ENCODE peak calls at places on chromosomes 4 and X, in seven cellular contexts. N, V, Q, E, O, T and W are unnamed samples. For H3K4me1, the result is how much of the 10 kb centered on the place peaks cover.

GRCh38 chr4:109078724-109079123 is 223.7 kb downstream of the COL25A1 start:
- DNase-seq in N (no peak), V (no peak), Q (no peak), E (no peak), O (no peak), T (no peak), W (no peak)

GRCh38 chr4:181569553-181569952 is 673.6 kb upstream of the TENM3 start:
- DNase-seq in N (no peak), V (no peak), Q (peak), E (peak), O (no peak), T (no peak), W (no peak)

GRCh38 chr4:128869801-128870509 is 60.5 kb downstream of the JADE1 start:
- DNase-seq in N (no peak), V (no peak), Q (no peak), E (no peak), O (no peak), T (no peak), W (no peak)

GRCh38 chr4:98377626-98378025 is 116.4 kb downstream of the RAP1GDS1 start:
- DNase-seq in N (no peak), V (no peak), Q (no peak), E (no peak), O (no peak), T (no peak), W (no peak)

GRCh38 chr4:6178757-6179156 is 21.6 kb downstream of the JAKMIP1 start:
- DNase-seq in N (no peak), V (no peak), Q (no peak), E (no peak), O (no peak), T (no peak), W (no peak)

GRCh38 chr4:6263541-6264540 is 5.8 kb upstream of the WFS1 start:
- DNase-seq in N (no peak), V (peak), Q (no peak), E (no peak), O (peak), T (peak), W (peak)

GRCh38 chr4:111697176-111697962 is 447.9 kb upstream of the FAM241A start:
- DNase-seq in N (no peak), V (no peak), Q (no peak), E (no peak), O (no peak), T (no peak), W (no peak)

GRCh38 chr4:39085891-39086290 is 23.9 kb downstream of the KLHL5 start:
- DNase-seq in N (no peak), V (no peak), Q (no peak), E (no peak), O (no peak), T (no peak), W (no peak)

GRCh38 chr4:26048378-26048882 is 134.4 kb downstream of the SMIM20 start:
- DNase-seq in N (peak), V (no peak), Q (no peak), E (no peak), O (no peak), T (peak), W (no peak)

DNA sequence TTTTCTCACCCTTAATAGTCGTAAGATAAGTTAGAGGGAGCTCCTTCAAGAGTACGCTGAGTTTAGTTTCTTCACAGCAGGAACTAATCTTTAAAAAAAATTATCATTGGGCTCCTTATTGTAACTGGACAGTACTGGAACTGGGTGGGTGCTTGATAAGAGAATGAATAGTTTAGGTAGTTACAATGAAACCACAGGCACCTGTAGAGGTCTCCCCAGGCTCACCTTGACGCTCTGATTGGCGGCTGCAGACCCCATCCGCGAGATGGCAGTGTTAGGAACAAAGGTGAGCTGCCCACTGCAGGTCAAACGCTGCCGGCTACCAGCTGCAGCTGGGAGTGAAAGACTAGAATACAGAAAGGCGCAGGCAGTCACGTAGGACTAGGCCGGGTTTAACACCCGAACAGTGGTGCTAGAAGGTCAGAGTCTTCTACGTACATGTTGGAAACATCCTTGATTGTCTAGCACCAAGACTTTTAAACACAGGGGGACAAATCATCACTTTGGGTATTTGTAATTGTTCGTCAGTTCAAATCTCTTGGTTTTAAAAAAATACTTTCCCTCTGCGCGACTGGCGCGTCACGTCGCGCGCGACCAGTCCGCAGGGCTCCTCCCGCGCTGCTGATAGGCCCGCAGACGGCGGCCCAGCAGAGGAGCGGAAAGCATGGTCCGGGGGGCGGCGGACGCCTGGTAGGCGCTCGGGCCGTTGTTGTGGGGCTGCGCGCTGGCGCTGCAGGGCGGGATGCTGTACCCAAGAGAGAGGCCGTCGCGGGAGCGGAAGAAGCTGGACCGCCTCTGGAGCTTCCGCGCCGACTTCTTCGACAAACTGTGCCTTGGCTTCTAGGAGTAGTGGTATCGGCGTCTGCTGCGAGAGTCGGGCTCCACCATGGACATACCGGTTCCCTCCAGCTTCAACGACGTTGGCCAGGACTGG is 45.6 kb downstream of the SMARCA5 start:
- DNase-seq in N (peak), V (peak), Q (peak), E (no peak), O (peak), T (peak), W (peak)
- TF ChIP-seq POLR2A in N (no peak), V (peak), Q (no peak), E (no peak), O (no peak), T (peak), W (peak)

GRCh38 chr4:82371398-82371972 is 2.3 kb downstream of the HNRNPD start:
- DNase-seq in N (no peak), V (no peak), Q (no peak), E (no peak), O (no peak), T (no peak), W (no peak)
- H3K4me1 ChIP-seq in N (half or more), V (half or more), Q (under half), E (under half), O (half or more), T (half or more), W (half or more)

GRCh38 chrX:44871114-44871645 is 1.8 kb upstream of the KDM6A start:
- DNase-seq in N (no peak), V (no peak), Q (no peak), E (no peak), O (no peak), T (peak), W (no peak)

GRCh38 chrX:44872319-44872816 is 620 bp upstream of the KDM6A start:
- DNase-seq in N (peak), V (no peak), Q (peak), E (no peak), O (peak), T (peak), W (peak)

GRCh38 chrX:44873415-44874270 is 655 bp downstream of the KDM6A start:
- DNase-seq in N (peak), V (peak), Q (no peak), E (no peak), O (peak), T (peak), W (peak)

GRCh38 chrX:44874481-44875184 is 1.6 kb downstream of the KDM6A start:
- DNase-seq in N (no peak), V (no peak), Q (peak), E (no peak), O (no peak), T (peak), W (peak)

GRCh38 chrX:44872817-44873414 is at the start of gene KDM6A:
- DNase-seq in N (peak), V (peak), Q (peak), E (peak), O (peak), T (peak), W (peak)
- TF ChIP-seq POLR2A in N (peak), V (peak), Q (no peak), E (peak), O (peak), T (peak), W (peak)

GRCh38 chrX:71622347-71623104 is 4.2 kb upstream of the CXCR3 start:
- DNase-seq in N (peak), V (no peak), Q (peak), E (peak), O (peak), T (peak), W (peak)

GRCh38 chrX:71625471-71625870 is 7.2 kb upstream of the CXCR3 start:
- DNase-seq in N (no peak), V (no peak), Q (no peak), E (no peak), O (no peak), T (no peak), W (no peak)

GRCh38 chrX:71621644-71622346 is 3.5 kb upstream of the CXCR3 start:
- DNase-seq in N (no peak), V (no peak), Q (no peak), E (no peak), O (no peak), T (peak), W (no peak)

GRCh38 chrX:71623714-71624113 is 5.4 kb upstream of the CXCR3 start:
- DNase-seq in N (no peak), V (no peak), Q (no peak), E (no peak), O (no peak), T (peak), W (no peak)

GRCh38 chrX:71623105-71623450 is 4.8 kb upstream of the CXCR3 start:
- DNase-seq in N (no peak), V (no peak), Q (no peak), E (no peak), O (no peak), T (no peak), W (no peak)
- H3K4me1 ChIP-seq in N (under half), V (under half), Q (under half), E (under half), O (half or more), T (under half), W (under half)

DNA sequence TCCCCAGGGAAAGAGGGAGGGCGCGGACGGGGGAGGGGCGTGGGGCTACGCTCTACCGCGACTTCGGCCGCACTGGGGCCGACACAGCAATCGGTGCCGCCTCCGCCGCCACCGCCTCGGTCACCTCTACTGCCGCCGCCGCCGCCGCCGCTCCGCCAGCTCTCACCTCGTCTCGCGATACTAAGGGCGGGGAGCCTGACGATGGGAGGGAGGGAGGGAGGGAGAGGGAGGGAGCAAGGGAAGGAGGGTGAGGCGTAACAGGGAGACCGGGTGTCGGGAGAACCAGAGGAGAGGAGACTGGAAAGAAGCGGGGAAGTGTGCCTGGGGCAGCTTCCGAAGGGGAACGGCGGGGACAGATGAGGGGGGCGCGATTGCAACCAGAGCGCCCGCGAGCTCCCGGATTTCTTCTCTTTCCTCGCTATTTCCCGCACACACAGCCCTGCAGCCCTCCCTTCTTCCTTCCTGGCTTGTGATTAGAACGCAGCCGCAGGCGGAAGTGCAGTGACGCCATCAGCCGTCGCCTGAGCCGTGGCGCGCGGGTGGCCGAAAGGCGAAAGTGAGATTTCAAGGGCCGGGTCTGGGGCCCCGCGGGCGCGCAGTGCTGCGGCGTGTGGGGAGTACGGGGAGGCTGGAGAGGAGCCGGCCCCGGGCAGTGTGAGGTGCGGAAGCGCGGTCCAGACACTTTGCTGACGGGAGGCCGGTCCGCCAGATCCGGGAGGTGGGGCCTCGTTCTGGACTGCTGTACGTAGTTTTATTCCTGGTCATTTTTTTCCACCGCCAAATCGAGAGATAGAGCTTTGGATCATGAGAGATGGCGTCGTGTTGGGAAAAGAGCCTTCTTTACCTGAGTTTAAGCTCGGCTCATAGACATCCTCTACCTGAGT is at the start of gene ANKRD17:
- DNase-seq in N (peak), V (peak), Q (peak), E (peak), O (peak), T (peak), W (peak)
- TF ChIP-seq POLR2A in N (peak), V (peak), Q (peak), E (peak), O (peak), T (peak), W (peak)

GRCh38 chr4:3485882-3486555 is 22.9 kb downstream of the DOK7 start:
- DNase-seq in N (no peak), V (peak), Q (no peak), E (no peak), O (no peak), T (no peak), W (no peak)

GRCh38 chr4:3486556-3487270 is 23.6 kb downstream of the DOK7 start:
- DNase-seq in N (no peak), V (peak), Q (no peak), E (no peak), O (no peak), T (no peak), W (no peak)

GRCh38 chr4:3488791-3489190 is 25.7 kb downstream of the DOK7 start:
- DNase-seq in N (no peak), V (peak), Q (no peak), E (no peak), O (no peak), T (no peak), W (no peak)

GRCh38 chr4:3489451-3489962 is 26.4 kb downstream of the DOK7 start:
- DNase-seq in N (no peak), V (peak), Q (no peak), E (no peak), O (no peak), T (no peak), W (no peak)

GRCh38 chr4:3487861-3488260 is 24.8 kb downstream of the DOK7 start:
- DNase-seq in N (no peak), V (peak), Q (no peak), E (no peak), O (no peak), T (no peak), W (no peak)
- H3K4me1 ChIP-seq in N (under half), V (under half), Q (under half), E (under half), O (under half), T (under half), W (under half)

GRCh38 chrX:12443534-12444098 is 305.3 kb downstream of the FRMPD4 start:
- DNase-seq in N (no peak), V (no peak), Q (no peak), E (no peak), O (no peak), T (no peak), W (no peak)

GRCh38 chrX:12440245-12440644 is 302.0 kb downstream of the FRMPD4 start:
- DNase-seq in N (no peak), V (no peak), Q (no peak), E (no peak), O (no peak), T (no peak), W (no peak)

GRCh38 chrX:12434493-12434892 is 296.2 kb downstream of the FRMPD4 start:
- DNase-seq in N (no peak), V (no peak), Q (no peak), E (no peak), O (no peak), T (no peak), W (no peak)

GRCh38 chrX:12441376-12442128 is 303.3 kb downstream of the FRMPD4 start:
- DNase-seq in N (no peak), V (no peak), Q (no peak), E (no peak), O (no peak), T (no peak), W (no peak)

DNA sequence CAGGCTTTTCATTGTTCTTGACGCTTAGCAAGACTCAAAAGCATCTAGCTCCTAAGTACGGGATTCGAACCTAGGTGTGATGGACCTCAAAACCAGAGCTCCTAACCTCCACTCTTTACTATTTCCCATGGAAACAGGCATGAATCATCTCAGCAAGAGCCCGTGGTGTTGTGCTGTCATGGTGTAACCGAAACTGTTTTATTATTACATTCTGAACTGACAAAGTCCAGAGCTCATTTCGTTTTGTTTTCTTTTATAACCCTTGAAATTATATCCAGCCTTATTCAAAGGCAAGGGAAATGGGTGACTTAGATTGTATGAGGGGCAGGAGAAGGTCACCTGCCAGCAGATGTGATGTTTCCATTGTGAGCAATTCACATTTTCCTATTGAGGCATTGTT is 301.1 kb downstream of the FRMPD4 start:
- DNase-seq in N (no peak), V (no peak), Q (no peak), E (no peak), O (no peak), T (no peak), W (no peak)
- TF ChIP-seq POLR2A in N (no peak), V (no peak), Q (no peak), E (no peak), O (no peak), T (no peak), W (no peak)